ENCODE peak calls at places on chromosome 9, in four cellular contexts. C is pons; S is central memory CD4-positive, alpha-beta T cell; F is T-helper 17 cell. P is an unnamed sample.
A peak's percentile ranks its signal among the peaks of the same experiment; 100 is the strongest.

GRCh38 chr9:35813434-35814105 is 1.3 kb downstream of the HINT2 start:
- DNase-seq in C (no peak), S (no peak), F (no peak), P (no peak)

GRCh38 chr9:128027166-128027539 is 40.0 kb downstream of the NAIF1 start:
- DNase-seq in F (no peak), C (no peak), S (peak; percentile 44), P (no peak)

GRCh38 chr9:78559449-78559885 is 262.5 kb downstream of the PSAT1 start:
- DNase-seq in F (no peak), C (no peak), S (no peak), P (no peak)

GRCh38 chr9:7058539-7058938 is 300.8 kb downstream of the KDM4C start:
- DNase-seq in S (no peak), F (no peak), C (no peak), P (no peak)

GRCh38 chr9:120378680-120379079 is 201.3 kb downstream of the CDK5RAP2 start:
- DNase-seq in F (no peak), S (no peak), C (no peak), P (no peak)

GRCh38 chr9:108885643-108886348 is 23.7 kb downstream of the ACTL7A start:
- DNase-seq in C (no peak), S (no peak), F (no peak), P (no peak)

GRCh38 chr9:21017092-21017491 is 14.3 kb downstream of the HACD4 start:
- DNase-seq in C (no peak), F (no peak), S (no peak), P (no peak)

GRCh38 chr9:126439402-126439765 is 112.8 kb downstream of the MVB12B start:
- DNase-seq in C (no peak), S (no peak), F (no peak), P (no peak)

GRCh38 chr9:124180557-124180956 is 77.2 kb upstream of the NEK6 start:
- DNase-seq in F (no peak), S (no peak), C (peak; percentile 61), P (no peak)

GRCh38 chr9:33184947-33185346 is 17.8 kb upstream of the B4GALT1 start:
- DNase-seq in F (no peak), S (no peak), C (no peak), P (no peak)

GRCh38 chr9:135711881-135712280 is 9.9 kb downstream of the KCNT1 start:
- DNase-seq in F (no peak), C (no peak), S (no peak), P (no peak)

GRCh38 chr9:96721303-96721702 is 56.6 kb downstream of the ZNF510 start:
- DNase-seq in C (no peak), S (no peak), F (no peak), P (no peak)

GRCh38 chr9:130181645-130182044 is 9.4 kb downstream of the NCS1 start:
- DNase-seq in F (no peak), S (no peak), C (no peak), P (no peak)

GRCh38 chr9:113734826-113735225 is 141.3 kb upstream of the ZNF618 start:
- DNase-seq in C (no peak), S (no peak), F (no peak), P (no peak)

GRCh38 chr9:70362952-70363351 is 51.5 kb downstream of the KLF9 start:
- DNase-seq in S (no peak), C (no peak), F (no peak), P (no peak)

GRCh38 chr9:86734762-86735161 is 212.5 kb downstream of the GAS1 start:
- DNase-seq in S (no peak), F (no peak), C (no peak), P (no peak)

GRCh38 chr9:101893661-101894646 is 155.5 kb upstream of the GRIN3A start:
- DNase-seq in C (no peak), F (no peak), S (no peak), P (no peak)

GRCh38 chr9:136379003-136379287 is 5.5 kb upstream of the CARD9 start:
- DNase-seq in C (no peak), F (no peak), S (no peak), P (no peak)

GRCh38 chr9:111272571-111272970 is 57.5 kb downstream of the OR2K2 start:
- DNase-seq in S (no peak), C (no peak), F (no peak), P (no peak)

GRCh38 chr9:136043386-136044054 is 51.6 kb downstream of the NACC2 start:
- DNase-seq in S (no peak), C (no peak), F (no peak), P (no peak)

GRCh38 chr9:21715408-21715807 is 87.0 kb upstream of the MTAP start:
- DNase-seq in S (no peak), C (no peak), F (no peak), P (no peak)